ENCODE peak calls at places on chromosome 12, in four cellular contexts. D is stomach, R is MCF 10A, U is GM12865. F is an unnamed sample.
A peak's percentile ranks its signal among the peaks of the same experiment; 100 is the strongest.

GRCh38 chr12:108514468-108514972 is 557 bp upstream of the FICD start:
- DNase-seq in U (no peak), R (no peak), D (no peak), F (no peak)

GRCh38 chr12:5244513-5244972 is 187.4 kb upstream of the NTF3 start:
- DNase-seq in D (peak; percentile 28), R (no peak), U (no peak), F (no peak)

GRCh38 chr12:92297932-92298681 is 152.5 kb upstream of the BTG1 start:
- DNase-seq in U (peak; percentile 20), R (no peak), D (no peak), F (peak; percentile 9)

GRCh38 chr12:15782667-15783066 is 6.5 kb downstream of the EPS8 start:
- DNase-seq in U (no peak), R (peak; percentile 51), D (no peak), F (no peak)

GRCh38 chr12:118611295-118611694 is 234.9 kb downstream of the SUDS3 start:
- DNase-seq in D (peak; percentile 67), R (peak; percentile 4), U (no peak), F (no peak)

GRCh38 chr12:83506841-83507240 is 820.1 kb downstream of the TMTC2 start:
- DNase-seq in R (no peak), U (no peak), D (no peak), F (no peak)

GRCh38 chr12:62802981-62803380 is 132.0 kb downstream of the PPM1H start:
- DNase-seq in R (no peak), D (no peak), U (no peak), F (no peak)

GRCh38 chr12:123952037-123952436 is 20.6 kb downstream of the CCDC92 start:
- DNase-seq in U (no peak), D (no peak), R (no peak), F (no peak)

GRCh38 chr12:122850048-122850445 is 14.8 kb downstream of the HIP1R start:
- DNase-seq in U (no peak), R (no peak), D (no peak), F (no peak)

GRCh38 chr12:79426121-79426520 is 264.6 kb downstream of the PAWR start:
- DNase-seq in U (no peak), R (no peak), D (no peak), F (no peak)

GRCh38 chr12:53049582-53050318 is at the start of gene TNS2:
- DNase-seq in U (no peak), R (peak; percentile 81), D (peak; percentile 76), F (no peak)

GRCh38 chr12:76043377-76043776 is 11.8 kb upstream of the PHLDA1 start:
- DNase-seq in U (no peak), D (no peak), R (no peak), F (no peak)

GRCh38 chr12:74170645-74171477 is 366.8 kb upstream of the ATXN7L3B start:
- DNase-seq in U (no peak), R (no peak), D (no peak), F (no peak)

GRCh38 chr12:8912910-8913309 is 1.4 kb upstream of the PHC1 start:
- DNase-seq in U (peak; percentile 26), D (peak; percentile 32), R (peak; percentile 11), F (peak; percentile 12)

GRCh38 chr12:77079631-77080030 is 14.3 kb upstream of the E2F7 start:
- DNase-seq in U (no peak), R (no peak), D (no peak), F (no peak)

GRCh38 chr12:44299524-44299923 is 463.6 kb downstream of the TMEM117 start:
- DNase-seq in U (no peak), D (no peak), R (no peak), F (no peak)

GRCh38 chr12:57782608-57783465 is at the start of gene TSFM:
- DNase-seq in U (peak; percentile 97), R (peak; percentile 95), D (peak; percentile 96), F (peak; percentile 99)

GRCh38 chr12:29739279-29739991 is 44.3 kb downstream of the TMTC1 start:
- DNase-seq in U (no peak), R (no peak), D (no peak), F (no peak)

GRCh38 chr12:125218952-125219351 is 153.7 kb downstream of the AACS start:
- DNase-seq in U (no peak), R (peak; percentile 64), D (no peak), F (no peak)

GRCh38 chr12:19771858-19772257 is 332.6 kb downstream of the AEBP2 start:
- DNase-seq in D (no peak), R (no peak), U (no peak), F (no peak)

GRCh38 chr12:93990832-93991748 is 157.3 kb upstream of the PLXNC1 start:
- DNase-seq in U (no peak), R (no peak), D (no peak), F (no peak)

GRCh38 chr12:121996945-121997612 is 24.6 kb upstream of the BCL7A start:
- DNase-seq in D (no peak), U (no peak), R (peak; percentile 44), F (no peak)

GRCh38 chr12:114403044-114403689 is 2.8 kb downstream of the TBX5 start:
- DNase-seq in R (no peak), U (no peak), D (no peak), F (no peak)

GRCh38 chr12:84911331-84912190 is 1.0 kb downstream of the SLC6A15 start:
- DNase-seq in R (peak; percentile 90), U (no peak), D (no peak), F (peak; percentile 8)

GRCh38 chr12:104064842-104065441 is 611 bp downstream of the HCFC2 start:
- DNase-seq in D (no peak), R (peak; percentile 22), U (peak; percentile 21), F (peak; percentile 21)

GRCh38 chr12:74391283-74391682 is 146.4 kb upstream of the ATXN7L3B start:
- DNase-seq in R (no peak), U (no peak), D (no peak), F (no peak)

GRCh38 chr12:25213338-25213737 is 18.3 kb downstream of the ETFRF1 start:
- DNase-seq in R (no peak), U (no peak), D (no peak), F (no peak)

GRCh38 chr12:65615091-65615490 is 209.2 kb upstream of the HMGA2 start:
- DNase-seq in R (no peak), D (no peak), U (no peak), F (no peak)

GRCh38 chr12:104201238-104202001 is 14.2 kb upstream of the TXNRD1 start:
- DNase-seq in U (peak; percentile 72), D (peak; percentile 41), R (peak; percentile 74), F (peak; percentile 54)

GRCh38 chr12:77914089-77914488 is 83.4 kb downstream of the NAV3 start:
- DNase-seq in R (no peak), D (no peak), U (no peak), F (no peak)

GRCh38 chr12:109999983-110000505 is 814 bp downstream of the ANKRD13A start:
- DNase-seq in R (peak; percentile 36), D (peak; percentile 35), U (peak; percentile 55), F (peak; percentile 46)
- TF ChIP-seq CTCF in R (no peak), D (no peak), U (no peak), F (no peak)

GRCh38 chr12:13206560-13206897 is 10.0 kb downstream of the EMP1 start:
- DNase-seq in U (no peak), R (no peak), D (no peak), F (no peak)

GRCh38 chr12:13200841-13201240 is 4.3 kb downstream of the EMP1 start:
- DNase-seq in D (no peak), R (no peak), U (no peak), F (no peak)

GRCh38 chr12:13205809-13206559 is 9.5 kb downstream of the EMP1 start:
- DNase-seq in U (no peak), D (no peak), R (peak; percentile 98), F (peak; percentile 64)

GRCh38 chr12:13204428-13204827 is 7.9 kb downstream of the EMP1 start:
- DNase-seq in U (no peak), D (no peak), R (no peak), F (no peak)

DNA sequence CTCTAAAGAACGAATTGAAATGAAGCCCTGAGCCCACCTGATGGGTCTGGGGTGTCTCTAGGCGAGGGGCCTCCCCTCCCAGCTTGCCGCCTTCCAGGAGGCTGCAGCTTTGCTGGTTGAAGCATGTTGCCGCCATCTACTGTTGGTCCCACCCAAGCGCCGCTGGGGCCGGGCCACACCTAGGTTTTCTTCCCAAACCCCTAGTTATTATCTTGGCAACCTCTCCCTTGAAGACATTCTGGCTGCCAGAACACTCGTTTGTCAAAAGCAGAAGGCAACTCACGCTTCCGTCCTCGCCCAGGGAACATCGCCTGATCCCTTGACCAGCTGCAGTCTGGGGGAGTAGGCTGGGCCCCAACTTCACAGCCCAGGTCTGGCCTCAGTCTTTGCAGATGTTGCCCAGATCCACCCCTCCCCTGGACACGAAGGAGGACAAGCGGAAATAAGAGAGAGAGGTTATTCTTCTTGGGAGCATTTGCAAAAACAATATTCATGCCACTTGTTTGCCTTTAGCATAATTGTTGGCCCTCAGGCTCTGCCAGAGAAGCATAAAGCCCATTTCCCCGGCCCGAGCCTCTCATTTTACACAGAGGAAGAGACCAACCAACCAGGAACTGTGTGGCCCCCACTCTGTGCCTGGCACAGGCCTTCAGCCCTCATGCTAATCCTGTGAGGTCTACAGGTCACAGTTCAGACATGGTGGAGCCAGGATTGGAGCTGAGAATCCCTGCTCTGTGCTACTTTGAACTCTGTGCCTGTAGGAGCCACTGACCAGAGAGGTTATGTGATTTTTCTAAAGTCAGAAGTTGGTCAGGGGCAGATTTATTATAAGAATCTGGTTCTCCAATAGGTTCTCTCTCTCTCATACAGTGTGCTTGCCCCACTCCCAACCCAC is 6.7 kb downstream of the EMP1 start:
- DNase-seq in R (no peak), D (no peak), U (peak; percentile 4), F (peak; percentile 31)
- TF ChIP-seq CTCF in R (no peak), D (no peak), U (peak; percentile 17), F (no peak)

GRCh38 chr12:3904999-3905398 is 31.8 kb upstream of the PARP11 start:
- DNase-seq in R (no peak), D (no peak), U (no peak), F (no peak)

GRCh38 chr12:3898751-3899150 is 25.6 kb upstream of the PARP11 start:
- DNase-seq in D (no peak), R (no peak), U (no peak), F (no peak)

GRCh38 chr12:3896851-3897351 is 23.7 kb upstream of the PARP11 start:
- DNase-seq in D (no peak), U (no peak), R (no peak), F (peak; percentile 7)

GRCh38 chr12:3897400-3897910 is 24.3 kb upstream of the PARP11 start:
- DNase-seq in D (no peak), R (no peak), U (no peak), F (peak; percentile 14)

DNA sequence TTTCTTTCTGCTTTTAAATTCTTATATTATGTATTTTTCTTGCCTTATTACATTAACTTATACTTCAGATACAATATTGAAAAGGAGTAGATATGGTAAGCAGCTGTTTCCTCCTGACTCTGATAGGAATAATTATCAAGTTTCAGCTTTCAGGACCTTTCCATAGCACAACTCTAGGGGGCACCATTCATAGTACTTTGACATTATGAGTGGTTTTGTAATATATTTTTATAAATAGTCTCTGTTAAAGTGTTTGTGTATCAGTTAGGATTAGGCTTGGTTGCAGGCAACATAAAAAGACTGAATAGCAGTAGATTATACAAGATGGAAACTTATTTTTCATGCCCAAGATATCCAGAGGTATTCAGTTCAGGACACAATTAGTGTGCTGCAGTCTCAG is 27.9 kb upstream of the PARP11 start:
- DNase-seq in U (no peak), D (no peak), R (no peak), F (no peak)
- TF ChIP-seq CTCF in U (no peak), D (no peak), R (peak; percentile 10), F (peak; percentile 31)

GRCh38 chr12:116818948-116819832 is 62.1 kb downstream of the HRK start:
- DNase-seq in D (peak; percentile 91), U (peak; percentile 90), R (peak; percentile 89), F (peak; percentile 90)

GRCh38 chr12:116821291-116821690 is 60.0 kb downstream of the HRK start:
- DNase-seq in U (no peak), R (no peak), D (no peak), F (no peak)

GRCh38 chr12:116818341-116818856 is 62.8 kb downstream of the HRK start:
- DNase-seq in D (peak; percentile 31), U (peak; percentile 11), R (no peak), F (peak; percentile 54)

GRCh38 chr12:116820077-116820656 is 61.1 kb downstream of the HRK start:
- DNase-seq in R (no peak), U (no peak), D (no peak), F (no peak)
- TF ChIP-seq CTCF in R (no peak), U (no peak), D (no peak), F (no peak)

F was measured in activated CD8-positive, alpha-beta T cell treated with anti-CD3 and anti-CD28 coated beads for 36 hours.